ENCODE peak calls at places on chromosomes 7 and 10, in eight cellular contexts. N is foreskin fibroblast, D is lower lobe of right lung, C is MCF 10A, T is psoas muscle, E is uterus, L is stomach, U is heart left ventricle. Y is an unnamed sample.

GRCh38 chr7:130673066-130673465 is 4.5 kb upstream of the COPG2 start:
- DNase-seq in N (no peak), D (no peak), C (peak), T (no peak), E (no peak), L (no peak), U (no peak), Y (no peak)

GRCh38 chr7:56375173-56375572 is 259.0 kb upstream of the NUPR2 start:
- DNase-seq in N (no peak), D (no peak), C (no peak), T (no peak), E (no peak), L (no peak), U (no peak), Y (no peak)

GRCh38 chr7:25460426-25460825 is 232.1 kb upstream of the NPVF start:
- DNase-seq in N (no peak), D (no peak), C (no peak), T (no peak), E (no peak), L (no peak), U (no peak), Y (no peak)

GRCh38 chr7:115230882-115231508 is 309.1 kb downstream of the MDFIC start:
- DNase-seq in N (peak), D (no peak), C (peak), T (no peak), E (no peak), L (no peak), U (no peak), Y (no peak)

GRCh38 chr7:142876991-142877910 is 8.3 kb downstream of the TRPV6 start:
- DNase-seq in N (no peak), D (no peak), C (no peak), T (no peak), E (no peak), L (no peak), U (no peak), Y (no peak)

GRCh38 chr10:72952189-72952900 is 2.3 kb downstream of the PLA2G12B start:
- DNase-seq in N (no peak), D (no peak), C (no peak), T (no peak), E (no peak), L (no peak), U (no peak), Y (no peak)

GRCh38 chr7:140168816-140169215 is 8.0 kb downstream of the KDM7A start:
- DNase-seq in N (no peak), D (no peak), C (no peak), T (no peak), E (no peak), L (no peak), U (no peak), Y (no peak)

GRCh38 chr7:51187941-51188340 is 128.7 kb downstream of the COBL start:
- DNase-seq in N (no peak), D (no peak), C (no peak), T (peak), E (no peak), L (no peak), U (peak), Y (peak)

GRCh38 chr10:100970076-100970913 is 991 bp downstream of the SEMA4G start:
- DNase-seq in N (no peak), D (no peak), C (no peak), T (peak), E (no peak), L (peak), U (no peak), Y (no peak)

GRCh38 chr7:157825325-157825724 is 488.5 kb downstream of the DNAJB6 start:
- DNase-seq in N (no peak), D (no peak), C (peak), T (no peak), E (no peak), L (no peak), U (no peak), Y (no peak)

GRCh38 chr10:125084191-125085186 is 75.9 kb downstream of the CTBP2 start:
- DNase-seq in N (peak), D (no peak), C (peak), T (peak), E (peak), L (peak), U (peak), Y (no peak)
- TF ChIP-seq CTCF in N (peak), D (no peak), C (no peak), T (peak), E (peak), L (no peak), U (no peak), Y (no peak)

DNA sequence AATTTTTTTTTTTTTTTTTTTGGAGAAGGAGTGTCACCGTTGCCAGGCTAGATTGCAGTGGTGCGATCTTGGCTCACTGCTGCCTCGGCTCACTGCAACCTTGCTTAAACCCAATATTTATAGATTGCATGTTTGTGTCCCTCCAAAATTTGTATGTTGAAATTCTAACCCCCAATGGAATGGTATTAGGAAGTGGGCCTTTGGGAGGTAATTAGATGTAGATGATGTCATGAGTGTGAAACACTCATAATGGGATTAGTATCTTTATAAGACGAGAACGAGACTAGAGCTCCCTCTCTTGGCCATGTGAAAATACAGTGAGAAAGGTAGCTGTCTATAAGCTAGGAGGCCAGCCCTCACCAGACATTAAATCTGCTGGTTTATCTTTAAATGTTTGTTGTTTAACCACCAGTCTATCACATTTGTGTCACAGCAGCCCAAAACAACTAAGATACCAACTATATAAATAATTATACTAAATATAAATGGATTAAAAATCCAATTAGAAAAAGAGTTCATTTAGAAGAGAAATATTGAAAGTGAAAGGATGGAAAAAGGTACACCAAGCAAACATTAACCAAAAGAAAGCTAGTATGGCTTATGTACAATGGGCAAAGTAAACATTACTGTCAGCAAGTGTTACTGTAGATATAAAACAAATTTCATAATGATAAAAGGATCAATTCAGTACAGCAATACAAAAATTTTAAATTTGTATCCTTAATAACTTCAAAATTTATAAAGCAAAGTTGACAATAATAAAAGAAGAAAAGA is 9.3 kb downstream of the TCAF1 start:
- DNase-seq in N (peak), D (no peak), C (peak), T (no peak), E (no peak), L (no peak), U (no peak), Y (no peak)
- TF ChIP-seq CTCF in N (peak), D (peak), C (no peak), T (no peak), E (no peak), L (no peak), U (no peak), Y (no peak)

DNA sequence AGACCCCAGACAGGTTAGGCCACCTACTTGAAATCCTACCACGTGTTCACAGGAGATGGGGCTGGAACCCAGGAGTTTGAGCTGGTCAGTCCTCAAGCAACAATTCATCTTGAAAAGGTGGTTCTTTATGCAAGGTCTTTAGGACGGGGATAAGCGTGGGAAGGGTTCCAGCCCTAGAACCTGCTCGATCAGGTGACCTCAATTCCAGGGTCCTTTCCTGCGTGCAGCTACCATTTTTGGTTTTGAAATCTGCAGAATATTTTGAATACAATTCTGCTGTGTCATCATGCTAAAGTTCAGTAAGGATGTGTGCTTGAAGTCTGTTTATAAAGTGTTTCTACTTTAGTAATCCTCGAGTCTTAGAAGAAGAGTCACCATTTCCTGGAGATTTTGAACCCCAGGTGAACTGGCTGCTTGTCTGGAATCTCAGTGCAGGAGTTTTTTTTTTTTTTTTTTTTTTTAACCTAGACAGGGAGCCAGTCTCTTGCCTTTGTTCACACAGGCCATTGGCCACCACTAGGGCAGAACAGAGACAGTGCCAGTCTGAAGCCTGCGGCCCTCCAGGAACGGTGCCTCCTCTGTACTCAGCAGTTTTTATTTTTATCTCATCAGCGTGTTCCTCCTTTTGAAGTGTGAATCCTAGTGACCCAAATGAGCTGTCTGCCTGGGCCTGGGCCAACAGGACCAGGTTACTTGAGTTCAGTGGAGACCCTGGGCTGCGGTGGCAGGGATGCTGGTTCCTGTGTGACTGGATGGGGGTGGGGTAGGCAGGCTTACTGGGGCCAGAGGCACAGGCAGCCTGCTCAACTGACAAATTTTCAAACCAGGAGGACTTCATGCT is 54.6 kb downstream of the EEPD1 start:
- DNase-seq in N (no peak), D (peak), C (peak), T (peak), E (no peak), L (peak), U (peak), Y (no peak)
- TF ChIP-seq CTCF in N (no peak), D (peak), C (no peak), T (peak), E (no peak), L (no peak), U (peak), Y (no peak)

GRCh38 chr7:137625197-137625596 is 221.6 kb downstream of the DGKI start:
- DNase-seq in N (no peak), D (no peak), C (peak), T (no peak), E (no peak), L (no peak), U (no peak), Y (no peak)

GRCh38 chr7:137628211-137628610 is 218.6 kb downstream of the DGKI start:
- DNase-seq in N (no peak), D (no peak), C (no peak), T (no peak), E (no peak), L (no peak), U (no peak), Y (no peak)

GRCh38 chr7:137626469-137627067 is 220.2 kb downstream of the DGKI start:
- DNase-seq in N (no peak), D (no peak), C (peak), T (no peak), E (no peak), L (peak), U (no peak), Y (peak)
- TF ChIP-seq CTCF in N (peak), D (peak), C (peak), T (peak), E (no peak), L (peak), U (peak), Y (peak)

Y was measured in D721Med.